ENCODE peak calls at places on chromosomes 2 and 18, in four cellular contexts. C is K562, Q is tibial artery, B is NCI-H774. N is an unnamed sample.
A peak's percentile ranks its signal among the peaks of the same experiment; 100 is the strongest.

GRCh38 chr2:119598576-119598975 is 54.3 kb downstream of the CFAP221 start:
- DNase-seq in C (no peak), Q (no peak), B (peak; percentile 80), N (no peak)

GRCh38 chr2:191811807-191812602 is 34.9 kb downstream of the CAVIN2 start:
- DNase-seq in C (peak; percentile 31), Q (peak; percentile 53), B (peak; percentile 46), N (peak; percentile 30)

GRCh38 chr18:22999212-22999611 is 66.1 kb downstream of the RBBP8 start:
- DNase-seq in C (no peak), Q (no peak), B (no peak), N (no peak)

GRCh38 chr2:237980751-237981150 is 13.9 kb downstream of the UBE2F start:
- DNase-seq in C (no peak), Q (no peak), B (no peak), N (no peak)

GRCh38 chr2:62101886-62102285 is 94.0 kb upstream of the B3GNT2 start:
- DNase-seq in C (no peak), Q (no peak), B (no peak), N (no peak)

GRCh38 chr2:47334356-47335136 is 68.4 kb upstream of the MSH2 start:
- DNase-seq in C (no peak), Q (no peak), B (peak; percentile 16), N (no peak)

GRCh38 chr2:239688098-239688497 is 287.3 kb upstream of the HDAC4 start:
- DNase-seq in C (peak; percentile 14), Q (no peak), B (no peak), N (no peak)

GRCh38 chr18:74184875-74185274 is 36.6 kb downstream of the TIMM21 start:
- DNase-seq in C (no peak), Q (no peak), B (no peak), N (no peak)

GRCh38 chr18:7696846-7697245 is 129.7 kb downstream of the PTPRM start:
- DNase-seq in C (no peak), Q (no peak), B (no peak), N (no peak)

GRCh38 chr2:216549926-216550690 is 51.5 kb downstream of the RPL37A start:
- DNase-seq in C (no peak), Q (no peak), B (no peak), N (no peak)

GRCh38 chr2:237939251-237939650 is 27.6 kb upstream of the UBE2F start:
- DNase-seq in C (no peak), Q (no peak), B (peak; percentile 70), N (no peak)

GRCh38 chr2:224754129-224754528 is 38.0 kb upstream of the CCDC195 start:
- DNase-seq in C (no peak), Q (peak; percentile 24), B (no peak), N (no peak)

GRCh38 chr2:218291318-218291933 is 877 bp downstream of the TMBIM1 start:
- DNase-seq in C (no peak), Q (peak; percentile 56), B (no peak), N (no peak)

GRCh38 chr18:44862112-44862511 is 181.4 kb downstream of the SETBP1 start:
- DNase-seq in C (no peak), Q (no peak), B (no peak), N (no peak)

GRCh38 chr18:2822213-2822612 is 24.6 kb upstream of the EMILIN2 start:
- DNase-seq in C (no peak), Q (no peak), B (no peak), N (no peak)

GRCh38 chr18:48139427-48140347 is 209.2 kb upstream of the SMAD2 start:
- DNase-seq in C (no peak), Q (no peak), B (peak; percentile 71), N (no peak)

GRCh38 chr2:136375017-136375901 is 257.3 kb upstream of the CXCR4 start:
- DNase-seq in C (no peak), Q (no peak), B (no peak), N (no peak)

GRCh38 chr2:231123362-231123898 is 1.4 kb downstream of the HTR2B start:
- DNase-seq in C (no peak), Q (no peak), B (no peak), N (no peak)

GRCh38 chr18:56645415-56646016 is 5.6 kb upstream of the WDR7 start:
- DNase-seq in C (no peak), Q (no peak), B (no peak), N (no peak)

GRCh38 chr2:241126771-241127202 is 22.5 kb downstream of the PASK start:
- DNase-seq in C (no peak), Q (no peak), B (no peak), N (no peak)

GRCh38 chr2:47049502-47049901 is 105.6 kb downstream of the STPG4 start:
- DNase-seq in C (no peak), Q (no peak), B (no peak), N (no peak)

GRCh38 chr2:46434851-46435273 is 44.5 kb upstream of the TMEM247 start:
- DNase-seq in C (no peak), Q (no peak), B (no peak), N (no peak)

GRCh38 chr2:125172181-125172580 is 1147.1 kb downstream of the CNTNAP5 start:
- DNase-seq in C (no peak), Q (no peak), B (no peak), N (no peak)

GRCh38 chr2:223238301-223238700 is 186.3 kb downstream of the KCNE4 start:
- DNase-seq in C (no peak), Q (no peak), B (no peak), N (no peak)

N was measured in HuH-7.